ENCODE peak calls at places on chromosomes 6 and 20, in nine cellular contexts. T, Z, L, M, H, U, P, V and N are unnamed samples.

GRCh38 chr20:59729476-59729875 is 125.1 kb downstream of the PHACTR3 start:
- DNase-seq in L (no peak), M (no peak), H (no peak), V (no peak), Z (no peak), P (no peak), U (no peak), T (no peak), N (no peak)

GRCh38 chr6:125307150-125307838 is 5.5 kb upstream of the HDDC2 start:
- DNase-seq in P (no peak), T (no peak), V (no peak), L (no peak), M (no peak), U (no peak), H (no peak), Z (peak), N (peak)

GRCh38 chr6:4405609-4406212 is 270.3 kb upstream of the ECI2 start:
- DNase-seq in Z (no peak), L (no peak), M (no peak), V (no peak), T (no peak), H (no peak), P (no peak), U (no peak), N (no peak)

GRCh38 chr6:82396964-82397761 is 33.5 kb downstream of the TPBG start:
- DNase-seq in Z (peak), V (peak), T (no peak), H (peak), P (no peak), M (peak), L (peak), U (no peak), N (peak)

GRCh38 chr6:118562959-118563358 is 14.9 kb downstream of the PLN start:
- DNase-seq in Z (peak), M (no peak), L (peak), T (no peak), V (no peak), H (peak), P (no peak), U (no peak), N (no peak)

GRCh38 chr6:25089442-25089841 is 153.7 kb upstream of the RIPOR2 start:
- DNase-seq in V (no peak), Z (no peak), M (no peak), P (no peak), U (no peak), L (peak), H (no peak), T (no peak), N (no peak)

GRCh38 chr20:35329435-35330139 is 37.4 kb upstream of the FAM83C start:
- DNase-seq in Z (peak), V (no peak), H (peak), L (peak), U (no peak), T (peak), P (no peak), M (peak), N (no peak)

GRCh38 chr20:44599715-44600114 is 17.3 kb downstream of the PKIG start:
- DNase-seq in L (no peak), T (no peak), P (no peak), Z (no peak), H (no peak), V (no peak), M (no peak), U (no peak), N (no peak)

GRCh38 chr6:134363323-134364039 is 45.6 kb upstream of the SGK1 start:
- DNase-seq in H (peak), Z (peak), L (peak), T (no peak), U (no peak), V (no peak), M (no peak), P (no peak), N (no peak)

GRCh38 chr20:5788385-5788895 is 38.2 kb downstream of the SHLD1 start:
- DNase-seq in Z (peak), L (peak), H (peak), M (peak), U (peak), T (peak), V (peak), P (peak), N (peak)

GRCh38 chr6:27106382-27106781 is 141.1 kb upstream of the PRSS16 start:
- DNase-seq in V (no peak), U (no peak), L (no peak), P (no peak), T (no peak), M (no peak), H (no peak), Z (no peak), N (no peak)

GRCh38 chr6:20350215-20350614 is 51.5 kb upstream of the E2F3 start:
- DNase-seq in H (peak), U (no peak), L (peak), P (no peak), Z (no peak), V (no peak), T (no peak), M (peak), N (peak)

GRCh38 chr6:166318649-166319600 is 10.7 kb upstream of the PRR18 start:
- DNase-seq in Z (no peak), V (no peak), P (no peak), L (no peak), M (no peak), H (no peak), U (no peak), T (no peak), N (no peak)

GRCh38 chr6:150735340-150735851 is 130.1 kb upstream of the MTHFD1L start:
- DNase-seq in H (no peak), L (no peak), U (no peak), Z (no peak), P (no peak), V (no peak), T (no peak), M (no peak), N (no peak)

GRCh38 chr6:137839076-137839475 is 28.0 kb upstream of the TNFAIP3 start:
- DNase-seq in V (no peak), L (no peak), H (no peak), T (no peak), U (no peak), Z (no peak), M (no peak), P (no peak), N (no peak)

GRCh38 chr6:125835221-125835744 is 44.5 kb downstream of the NCOA7 start:
- DNase-seq in Z (peak), L (peak), T (no peak), H (peak), M (no peak), U (no peak), V (peak), P (no peak), N (peak)

GRCh38 chr6:149025061-149025460 is 278.2 kb downstream of the UST start:
- DNase-seq in U (no peak), P (no peak), Z (no peak), M (no peak), T (no peak), V (no peak), L (no peak), H (no peak), N (no peak)

GRCh38 chr20:32980131-32980941 is 23.9 kb downstream of the SUN5 start:
- DNase-seq in P (no peak), M (peak), V (no peak), Z (no peak), H (no peak), U (no peak), T (no peak), L (no peak), N (peak)

GRCh38 chr6:165717732-165718465 is 54.9 kb upstream of the PDE10A start:
- DNase-seq in T (no peak), H (no peak), Z (peak), U (no peak), P (no peak), V (no peak), L (no peak), M (peak), N (peak)

GRCh38 chr6:46888031-46888430 is 33.7 kb downstream of the ADGRF5 start:
- DNase-seq in P (no peak), U (no peak), H (no peak), L (peak), Z (peak), M (no peak), T (no peak), V (no peak), N (no peak)

GRCh38 chr6:167795321-167795811 is 31.3 kb upstream of the AFDN start:
- DNase-seq in Z (no peak), M (no peak), L (no peak), H (no peak), U (no peak), V (no peak), T (no peak), P (no peak), N (no peak)

GRCh38 chr6:14621518-14621917 is 503.9 kb downstream of the CD83 start:
- DNase-seq in Z (no peak), H (peak), M (no peak), U (no peak), P (no peak), T (no peak), L (no peak), V (no peak), N (no peak)

GRCh38 chr20:35839891-35840290 is 68.1 kb downstream of the PHF20 start:
- DNase-seq in V (no peak), P (no peak), L (no peak), Z (no peak), T (no peak), H (no peak), U (no peak), M (no peak), N (no peak)

GRCh38 chr6:106097368-106098231 is 11.5 kb downstream of the PRDM1 start:
- DNase-seq in U (peak), V (peak), L (peak), T (peak), P (no peak), H (peak), M (peak), Z (no peak), N (no peak)

GRCh38 chr6:2047855-2048254 is 197.6 kb downstream of the GMDS start:
- DNase-seq in L (no peak), U (no peak), Z (no peak), T (no peak), H (peak), P (no peak), M (no peak), V (peak), N (no peak)

GRCh38 chr6:95685817-95686216 is 108.5 kb downstream of the MANEA start:
- DNase-seq in Z (no peak), T (no peak), M (no peak), V (no peak), U (no peak), P (no peak), L (no peak), H (no peak), N (no peak)

GRCh38 chr6:16812993-16813392 is 51.7 kb upstream of the ATXN1 start:
- DNase-seq in L (no peak), Z (no peak), P (no peak), H (no peak), T (no peak), V (no peak), M (no peak), U (no peak), N (no peak)

GRCh38 chr20:31606928-31607639 is 2.0 kb downstream of the ID1 start:
- DNase-seq in P (peak), Z (peak), L (peak), U (no peak), H (peak), M (peak), T (no peak), V (peak), N (peak)

GRCh38 chr6:27505209-27506027 is 32.5 kb upstream of the ZNF184 start:
- DNase-seq in M (peak), H (peak), V (peak), U (peak), P (no peak), L (peak), Z (peak), T (peak), N (no peak)

GRCh38 chr20:40319741-40320499 is 369.1 kb downstream of the MAFB start:
- DNase-seq in Z (no peak), M (no peak), L (no peak), P (no peak), H (no peak), U (no peak), T (no peak), V (no peak), N (no peak)

GRCh38 chr6:167030222-167031072 is 31.2 kb downstream of the CEP43 start:
- DNase-seq in H (no peak), Z (no peak), V (no peak), L (no peak), T (no peak), P (no peak), M (no peak), U (no peak), N (no peak)

GRCh38 chr20:62830821-62831220 is 14.0 kb downstream of the COL9A3 start:
- DNase-seq in L (no peak), P (no peak), Z (no peak), M (no peak), V (no peak), T (no peak), H (no peak), U (no peak), N (no peak)

GRCh38 chr6:132205946-132206345 is 195.3 kb downstream of the MOXD1 start:
- DNase-seq in V (no peak), P (no peak), H (no peak), L (no peak), T (no peak), U (no peak), Z (peak), M (no peak), N (no peak)